ENCODE peak calls at places on chromosomes 3 and 15, in nine cellular contexts. One of them, this sample, is unnamed.

GRCh38 chr3:29240248-29240647 is 40.6 kb upstream of the RBMS3 start:
- DNase-seq in endothelial cell of umbilical vein: peak
- DNase-seq in gastrocnemius medialis: no peak
- DNase-seq in upper lobe of left lung: no peak
- DNase-seq in A549: no peak
- DNase-seq in tibial nerve: no peak
- DNase-seq in prostate gland: no peak
- DNase-seq in adrenal gland: no peak
- DNase-seq in heart left ventricle: no peak
- DNase-seq in this sample: no peak

GRCh38 chr3:33991673-33992072 is 193.2 kb downstream of the PDCD6IP start:
- DNase-seq in heart left ventricle: no peak
- DNase-seq in adrenal gland: no peak
- DNase-seq in prostate gland: no peak
- DNase-seq in endothelial cell of umbilical vein: no peak
- DNase-seq in gastrocnemius medialis: no peak
- DNase-seq in upper lobe of left lung: no peak
- DNase-seq in A549: no peak
- DNase-seq in tibial nerve: no peak
- DNase-seq in this sample: no peak

GRCh38 chr3:119235151-119235550 is 5.5 kb downstream of the B4GALT4 start:
- DNase-seq in gastrocnemius medialis: no peak
- DNase-seq in tibial nerve: no peak
- DNase-seq in endothelial cell of umbilical vein: peak
- DNase-seq in A549: no peak
- DNase-seq in heart left ventricle: no peak
- DNase-seq in prostate gland: no peak
- DNase-seq in adrenal gland: no peak
- DNase-seq in upper lobe of left lung: no peak
- DNase-seq in this sample: no peak

GRCh38 chr15:55791576-55792400 is 48.8 kb upstream of the PRTG start:
- DNase-seq in gastrocnemius medialis: no peak
- DNase-seq in heart left ventricle: no peak
- DNase-seq in adrenal gland: no peak
- DNase-seq in endothelial cell of umbilical vein: peak
- DNase-seq in tibial nerve: no peak
- DNase-seq in A549: no peak
- DNase-seq in upper lobe of left lung: peak
- DNase-seq in prostate gland: no peak
- DNase-seq in this sample: no peak

GRCh38 chr3:194112120-194113106 is 23.5 kb upstream of the HES1 start:
- DNase-seq in adrenal gland: no peak
- DNase-seq in prostate gland: peak
- DNase-seq in heart left ventricle: no peak
- DNase-seq in gastrocnemius medialis: no peak
- DNase-seq in upper lobe of left lung: peak
- DNase-seq in A549: peak
- DNase-seq in endothelial cell of umbilical vein: no peak
- DNase-seq in tibial nerve: no peak
- DNase-seq in this sample: no peak

GRCh38 chr3:10557783-10558373 is 52.5 kb upstream of the ATP2B2 start:
- DNase-seq in gastrocnemius medialis: no peak
- DNase-seq in tibial nerve: no peak
- DNase-seq in A549: peak
- DNase-seq in heart left ventricle: peak
- DNase-seq in upper lobe of left lung: peak
- DNase-seq in adrenal gland: peak
- DNase-seq in prostate gland: no peak
- DNase-seq in endothelial cell of umbilical vein: no peak
- DNase-seq in this sample: no peak

GRCh38 chr15:92884813-92885461 is 15.2 kb upstream of the CHD2 start:
- DNase-seq in adrenal gland: no peak
- DNase-seq in A549: no peak
- DNase-seq in heart left ventricle: no peak
- DNase-seq in upper lobe of left lung: no peak
- DNase-seq in prostate gland: no peak
- DNase-seq in endothelial cell of umbilical vein: peak
- DNase-seq in gastrocnemius medialis: no peak
- DNase-seq in tibial nerve: no peak
- DNase-seq in this sample: no peak

GRCh38 chr3:192129586-192129985 is 597.8 kb downstream of the FGF12 start:
- DNase-seq in tibial nerve: no peak
- DNase-seq in gastrocnemius medialis: no peak
- DNase-seq in heart left ventricle: no peak
- DNase-seq in prostate gland: no peak
- DNase-seq in endothelial cell of umbilical vein: no peak
- DNase-seq in upper lobe of left lung: no peak
- DNase-seq in A549: no peak
- DNase-seq in adrenal gland: no peak
- DNase-seq in this sample: no peak

GRCh38 chr15:70286110-70286806 is 188.5 kb upstream of the TLE3 start:
- DNase-seq in adrenal gland: no peak
- DNase-seq in gastrocnemius medialis: no peak
- DNase-seq in A549: no peak
- DNase-seq in prostate gland: no peak
- DNase-seq in tibial nerve: no peak
- DNase-seq in heart left ventricle: no peak
- DNase-seq in endothelial cell of umbilical vein: no peak
- DNase-seq in upper lobe of left lung: peak
- DNase-seq in this sample: no peak

GRCh38 chr3:63228677-63229076 is 49.4 kb upstream of the SYNPR start:
- DNase-seq in endothelial cell of umbilical vein: peak
- DNase-seq in heart left ventricle: no peak
- DNase-seq in A549: peak
- DNase-seq in upper lobe of left lung: no peak
- DNase-seq in tibial nerve: no peak
- DNase-seq in adrenal gland: peak
- DNase-seq in prostate gland: no peak
- DNase-seq in gastrocnemius medialis: no peak
- DNase-seq in this sample: no peak

GRCh38 chr15:66400351-66400774 is 13.7 kb downstream of the MAP2K1 start:
- DNase-seq in heart left ventricle: no peak
- DNase-seq in endothelial cell of umbilical vein: no peak
- DNase-seq in tibial nerve: no peak
- DNase-seq in upper lobe of left lung: no peak
- DNase-seq in gastrocnemius medialis: no peak
- DNase-seq in adrenal gland: no peak
- DNase-seq in A549: no peak
- DNase-seq in prostate gland: no peak
- DNase-seq in this sample: no peak

GRCh38 chr3:189477614-189478013 is 153.6 kb upstream of the TP63 start:
- DNase-seq in endothelial cell of umbilical vein: no peak
- DNase-seq in gastrocnemius medialis: no peak
- DNase-seq in adrenal gland: no peak
- DNase-seq in prostate gland: no peak
- DNase-seq in heart left ventricle: no peak
- DNase-seq in A549: no peak
- DNase-seq in upper lobe of left lung: no peak
- DNase-seq in tibial nerve: no peak
- DNase-seq in this sample: no peak

GRCh38 chr3:123781571-123782275 is 102.4 kb downstream of the MYLK start:
- DNase-seq in heart left ventricle: no peak
- DNase-seq in upper lobe of left lung: no peak
- DNase-seq in endothelial cell of umbilical vein: no peak
- DNase-seq in A549: no peak
- DNase-seq in adrenal gland: no peak
- DNase-seq in gastrocnemius medialis: no peak
- DNase-seq in prostate gland: no peak
- DNase-seq in tibial nerve: no peak
- DNase-seq in this sample: no peak

GRCh38 chr3:28244471-28244870 is 3.1 kb downstream of the CMC1 start:
- DNase-seq in A549: no peak
- DNase-seq in upper lobe of left lung: peak
- DNase-seq in adrenal gland: peak
- DNase-seq in endothelial cell of umbilical vein: no peak
- DNase-seq in tibial nerve: no peak
- DNase-seq in heart left ventricle: no peak
- DNase-seq in prostate gland: no peak
- DNase-seq in gastrocnemius medialis: no peak
- DNase-seq in this sample: no peak

GRCh38 chr3:14124615-14125192 is at the start of the genes CHCHD4 and TMEM43:
- DNase-seq in tibial nerve: peak
- DNase-seq in endothelial cell of umbilical vein: peak
- DNase-seq in upper lobe of left lung: peak
- DNase-seq in A549: peak
- DNase-seq in gastrocnemius medialis: peak
- DNase-seq in adrenal gland: peak
- DNase-seq in heart left ventricle: peak
- DNase-seq in prostate gland: peak
- DNase-seq in this sample: peak

GRCh38 chr3:14123308-14124222 is 1.1 kb downstream of the CHCHD4 start:
- DNase-seq in tibial nerve: no peak
- DNase-seq in A549: no peak
- DNase-seq in upper lobe of left lung: no peak
- DNase-seq in prostate gland: no peak
- DNase-seq in gastrocnemius medialis: no peak
- DNase-seq in endothelial cell of umbilical vein: no peak
- DNase-seq in adrenal gland: no peak
- DNase-seq in heart left ventricle: no peak
- DNase-seq in this sample: no peak

GRCh38 chr3:14122301-14122700 is 2.4 kb downstream of the CHCHD4 start:
- DNase-seq in gastrocnemius medialis: no peak
- DNase-seq in adrenal gland: no peak
- DNase-seq in upper lobe of left lung: no peak
- DNase-seq in prostate gland: no peak
- DNase-seq in A549: no peak
- DNase-seq in heart left ventricle: no peak
- DNase-seq in tibial nerve: no peak
- DNase-seq in endothelial cell of umbilical vein: no peak
- DNase-seq in this sample: no peak

GRCh38 chr3:14125193-14126016 is 553 bp downstream of the TMEM43 start:
- DNase-seq in upper lobe of left lung: peak
- DNase-seq in heart left ventricle: peak
- DNase-seq in A549: peak
- DNase-seq in tibial nerve: no peak
- DNase-seq in adrenal gland: peak
- DNase-seq in endothelial cell of umbilical vein: peak
- DNase-seq in gastrocnemius medialis: no peak
- DNase-seq in prostate gland: peak
- DNase-seq in this sample: peak

GRCh38 chr3:14124223-14124614 is 451 bp downstream of the CHCHD4 start:
- DNase-seq in gastrocnemius medialis: peak
- DNase-seq in adrenal gland: peak
- DNase-seq in prostate gland: no peak
- DNase-seq in upper lobe of left lung: peak
- DNase-seq in A549: peak
- DNase-seq in tibial nerve: no peak
- DNase-seq in endothelial cell of umbilical vein: no peak
- DNase-seq in heart left ventricle: peak
- DNase-seq in this sample: no peak
- H3K27ac ChIP-seq in gastrocnemius medialis: peak
- H3K27ac ChIP-seq in adrenal gland: peak
- H3K27ac ChIP-seq in prostate gland: peak
- H3K27ac ChIP-seq in upper lobe of left lung: peak
- H3K27ac ChIP-seq in A549: peak
- H3K27ac ChIP-seq in tibial nerve: peak
- H3K27ac ChIP-seq in endothelial cell of umbilical vein: peak
- H3K27ac ChIP-seq in heart left ventricle: peak
- H3K27ac ChIP-seq in this sample: peak

GRCh38 chr3:45011756-45012441 is 14.2 kb upstream of the CLEC3B start:
- DNase-seq in endothelial cell of umbilical vein: peak
- DNase-seq in upper lobe of left lung: no peak
- DNase-seq in prostate gland: no peak
- DNase-seq in adrenal gland: peak
- DNase-seq in heart left ventricle: peak
- DNase-seq in A549: no peak
- DNase-seq in tibial nerve: no peak
- DNase-seq in gastrocnemius medialis: peak
- DNase-seq in this sample: peak
- H3K4me3 ChIP-seq in endothelial cell of umbilical vein: no peak
- H3K4me3 ChIP-seq in upper lobe of left lung: no peak
- H3K4me3 ChIP-seq in prostate gland: no peak
- H3K4me3 ChIP-seq in adrenal gland: no peak
- H3K4me3 ChIP-seq in heart left ventricle: peak
- H3K4me3 ChIP-seq in A549: no peak
- H3K4me3 ChIP-seq in tibial nerve: no peak
- H3K4me3 ChIP-seq in gastrocnemius medialis: peak
- H3K4me3 ChIP-seq in this sample: no peak

GRCh38 chr15:31296304-31297220 is 30.1 kb upstream of the KLF13 start:
- DNase-seq in endothelial cell of umbilical vein: peak
- DNase-seq in adrenal gland: no peak
- DNase-seq in heart left ventricle: peak
- DNase-seq in prostate gland: peak
- DNase-seq in gastrocnemius medialis: no peak
- DNase-seq in A549: peak
- DNase-seq in tibial nerve: peak
- DNase-seq in upper lobe of left lung: peak
- DNase-seq in this sample: no peak
- TF ChIP-seq POLR2A in endothelial cell of umbilical vein: no peak
- TF ChIP-seq POLR2A in adrenal gland: no peak
- TF ChIP-seq POLR2A in heart left ventricle: no peak
- TF ChIP-seq POLR2A in prostate gland: no peak
- TF ChIP-seq POLR2A in gastrocnemius medialis: no peak
- TF ChIP-seq POLR2A in A549: no peak
- TF ChIP-seq POLR2A in tibial nerve: no peak
- TF ChIP-seq POLR2A in upper lobe of left lung: no peak
- TF ChIP-seq POLR2A in this sample: no peak

GRCh38 chr3:127177226-127177625 is 15.7 kb upstream of the PRR23E start:
- DNase-seq in upper lobe of left lung: peak
- DNase-seq in gastrocnemius medialis: no peak
- DNase-seq in A549: no peak
- DNase-seq in adrenal gland: no peak
- DNase-seq in heart left ventricle: no peak
- DNase-seq in prostate gland: no peak
- DNase-seq in endothelial cell of umbilical vein: no peak
- DNase-seq in tibial nerve: no peak
- DNase-seq in this sample: no peak

GRCh38 chr3:127174284-127174683 is 18.6 kb upstream of the PRR23E start:
- DNase-seq in adrenal gland: no peak
- DNase-seq in A549: no peak
- DNase-seq in upper lobe of left lung: no peak
- DNase-seq in heart left ventricle: no peak
- DNase-seq in endothelial cell of umbilical vein: no peak
- DNase-seq in prostate gland: no peak
- DNase-seq in tibial nerve: no peak
- DNase-seq in gastrocnemius medialis: no peak
- DNase-seq in this sample: peak

GRCh38 chr3:127174715-127175140 is 18.2 kb upstream of the PRR23E start:
- DNase-seq in prostate gland: no peak
- DNase-seq in A549: no peak
- DNase-seq in tibial nerve: no peak
- DNase-seq in gastrocnemius medialis: no peak
- DNase-seq in upper lobe of left lung: no peak
- DNase-seq in endothelial cell of umbilical vein: no peak
- DNase-seq in adrenal gland: no peak
- DNase-seq in heart left ventricle: no peak
- DNase-seq in this sample: no peak

GRCh38 chr3:127173516-127174166 is 19.3 kb upstream of the PRR23E start:
- DNase-seq in heart left ventricle: no peak
- DNase-seq in tibial nerve: no peak
- DNase-seq in gastrocnemius medialis: no peak
- DNase-seq in upper lobe of left lung: no peak
- DNase-seq in prostate gland: no peak
- DNase-seq in A549: no peak
- DNase-seq in endothelial cell of umbilical vein: no peak
- DNase-seq in adrenal gland: no peak
- DNase-seq in this sample: no peak

DNA sequence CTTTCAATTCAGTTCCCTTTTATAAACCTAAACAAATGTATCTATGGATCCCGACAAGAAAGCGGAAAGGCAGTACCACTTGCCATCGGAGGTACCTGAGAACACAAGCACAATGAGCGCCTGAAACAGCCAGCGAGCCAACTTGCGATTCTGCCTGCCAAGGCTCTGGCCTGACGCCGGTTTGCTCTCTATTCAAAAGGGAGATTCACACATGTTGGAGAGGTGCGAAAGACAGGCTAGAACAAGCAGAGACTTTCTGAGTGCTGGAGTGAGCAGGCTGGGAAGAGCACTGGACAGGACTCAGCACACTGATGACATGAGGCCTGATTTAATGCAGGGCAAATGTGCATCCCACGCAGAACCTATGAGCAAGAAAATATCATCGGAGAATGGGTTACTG is 17.7 kb upstream of the PRR23E start:
- DNase-seq in heart left ventricle: no peak
- DNase-seq in adrenal gland: no peak
- DNase-seq in A549: no peak
- DNase-seq in upper lobe of left lung: no peak
- DNase-seq in tibial nerve: no peak
- DNase-seq in prostate gland: no peak
- DNase-seq in endothelial cell of umbilical vein: no peak
- DNase-seq in gastrocnemius medialis: no peak
- DNase-seq in this sample: peak
- H3K27ac ChIP-seq in heart left ventricle: no peak
- H3K27ac ChIP-seq in adrenal gland: no peak
- H3K27ac ChIP-seq in A549: no peak
- H3K27ac ChIP-seq in upper lobe of left lung: no peak
- H3K27ac ChIP-seq in tibial nerve: no peak
- H3K27ac ChIP-seq in prostate gland: no peak
- H3K27ac ChIP-seq in endothelial cell of umbilical vein: no peak
- H3K27ac ChIP-seq in gastrocnemius medialis: no peak
- H3K27ac ChIP-seq in this sample: no peak

This sample was measured in ovary.